ENCODE peak calls at places on chromosome X, in four cellular contexts. U, D, V and P are unnamed samples.

GRCh38 chrX:46408553-46409407 is 136.4 kb downstream of the ZNF674 start:
- DNase-seq in D (peak; percentile 53), V (peak; percentile 81), U (peak; percentile 30), P (peak; percentile 53)

GRCh38 chrX:138939038-138939437 is 227.5 kb upstream of the FGF13 start:
- DNase-seq in U (no peak), V (no peak), D (no peak), P (no peak)

GRCh38 chrX:47206316-47206715 is 12.2 kb upstream of the CDK16 start:
- DNase-seq in D (no peak), U (no peak), V (no peak), P (no peak)

GRCh38 chrX:107672955-107673378 is 44.7 kb downstream of the PRPS1 start:
- DNase-seq in U (peak; percentile 70), V (peak; percentile 87), D (peak; percentile 55), P (peak; percentile 67)

GRCh38 chrX:39721570-39722279 is 376.0 kb downstream of the BCOR start:
- DNase-seq in U (no peak), V (no peak), D (no peak), P (no peak)

GRCh38 chrX:74422576-74423288 is 1.4 kb downstream of the SLC16A2 start:
- DNase-seq in V (peak; percentile 13), U (peak; percentile 24), D (no peak), P (no peak)

GRCh38 chrX:38365939-38366338 is 13.5 kb downstream of the OTC start:
- DNase-seq in D (no peak), U (no peak), V (no peak), P (peak; percentile 45)

GRCh38 chrX:261858-262390 is 19.3 kb upstream of the PLCXD1 start:
- DNase-seq in U (no peak), D (no peak), V (no peak), P (no peak)

GRCh38 chrX:50067435-50068292 is 133.1 kb downstream of the AKAP4 start:
- DNase-seq in U (no peak), D (no peak), V (no peak), P (no peak)

GRCh38 chrX:39145859-39146258 is 344.6 kb downstream of the MID1IP1 start:
- DNase-seq in D (no peak), U (no peak), V (no peak), P (no peak)

GRCh38 chrX:13377537-13377936 is 57.7 kb upstream of the ATXN3L start:
- DNase-seq in U (peak; percentile 71), V (no peak), D (no peak), P (no peak)

GRCh38 chrX:65241059-65241721 is 264.9 kb upstream of the ZC4H2 start:
- DNase-seq in D (no peak), V (no peak), U (no peak), P (no peak)

GRCh38 chrX:129772796-129773431 is 6.8 kb upstream of the SASH3 start:
- DNase-seq in U (no peak), V (peak; percentile 71), D (no peak), P (peak; percentile 97)

GRCh38 chrX:40784516-40785151 is 49.3 kb upstream of the MED14 start:
- DNase-seq in V (no peak), D (no peak), U (no peak), P (no peak)

GRCh38 chrX:30831082-30831481 is 58.0 kb downstream of the TAB3 start:
- DNase-seq in V (peak; percentile 55), U (no peak), D (peak; percentile 1), P (no peak)

GRCh38 chrX:10744011-10744410 is 123.6 kb upstream of the MID1 start:
- DNase-seq in D (no peak), U (no peak), V (no peak), P (no peak)

GRCh38 chrX:132266583-132267355 is 47.5 kb upstream of the RAP2C start:
- DNase-seq in U (no peak), V (peak; percentile 51), D (no peak), P (no peak)